ENCODE peak calls at places on chromosome 1, in four cellular contexts. One of them, this sample, is unnamed.
A peak's percentile ranks its signal among the peaks of the same experiment; 100 is the strongest.

GRCh38 chr1:230148194-230148581 is 81.2 kb downstream of the GALNT2 start:
- DNase-seq in HCT116: no peak
- DNase-seq in SK-N-SH: no peak
- DNase-seq in HepG2: no peak
- DNase-seq in this sample: no peak

GRCh38 chr1:194658090-194658439 is 1471.7 kb upstream of the B3GALT2 start:
- DNase-seq in HCT116: peak; percentile 42
- DNase-seq in SK-N-SH: no peak
- DNase-seq in HepG2: peak; percentile 4
- DNase-seq in this sample: no peak

GRCh38 chr1:68495532-68495931 is 1.4 kb downstream of the DEPDC1 start:
- DNase-seq in HCT116: no peak
- DNase-seq in SK-N-SH: peak; percentile 14
- DNase-seq in HepG2: no peak
- DNase-seq in this sample: peak; percentile 68

GRCh38 chr1:178870944-178871343 is at the start of gene ANGPTL1:
- DNase-seq in HCT116: no peak
- DNase-seq in SK-N-SH: no peak
- DNase-seq in HepG2: peak; percentile 88
- DNase-seq in this sample: no peak

GRCh38 chr1:19151537-19151936 is 58.5 kb downstream of the UBR4 start:
- DNase-seq in HCT116: no peak
- DNase-seq in SK-N-SH: no peak
- DNase-seq in HepG2: no peak
- DNase-seq in this sample: no peak

GRCh38 chr1:233393084-233393840 is 65.7 kb downstream of the MAP3K21 start:
- DNase-seq in HCT116: no peak
- DNase-seq in SK-N-SH: no peak
- DNase-seq in HepG2: no peak
- DNase-seq in this sample: no peak

GRCh38 chr1:110240476-110241210 is 30.5 kb downstream of the KCNC4 start:
- DNase-seq in HCT116: no peak
- DNase-seq in SK-N-SH: peak; percentile 53
- DNase-seq in HepG2: no peak
- DNase-seq in this sample: no peak

GRCh38 chr1:180611016-180611930 is 20.5 kb upstream of the XPR1 start:
- DNase-seq in HCT116: no peak
- DNase-seq in SK-N-SH: no peak
- DNase-seq in HepG2: no peak
- DNase-seq in this sample: no peak

GRCh38 chr1:100785399-100786082 is 66.0 kb downstream of the VCAM1 start:
- DNase-seq in HCT116: no peak
- DNase-seq in SK-N-SH: no peak
- DNase-seq in HepG2: no peak
- DNase-seq in this sample: no peak

GRCh38 chr1:201682964-201683363 is 144.0 kb downstream of the NAV1 start:
- DNase-seq in HCT116: no peak
- DNase-seq in SK-N-SH: no peak
- DNase-seq in HepG2: no peak
- DNase-seq in this sample: no peak

GRCh38 chr1:53083636-53084588 is 21.9 kb downstream of the PODN start:
- DNase-seq in HCT116: no peak
- DNase-seq in SK-N-SH: no peak
- DNase-seq in HepG2: no peak
- DNase-seq in this sample: no peak

GRCh38 chr1:79781261-79781660 is 774.7 kb upstream of the ADGRL4 start:
- DNase-seq in HCT116: no peak
- DNase-seq in SK-N-SH: no peak
- DNase-seq in HepG2: no peak
- DNase-seq in this sample: no peak

GRCh38 chr1:98210064-98210463 is 289.2 kb upstream of the DPYD start:
- DNase-seq in HCT116: no peak
- DNase-seq in SK-N-SH: no peak
- DNase-seq in HepG2: peak; percentile 13
- DNase-seq in this sample: no peak

GRCh38 chr1:27004471-27005165 is 8.0 kb downstream of the TENT5B start:
- DNase-seq in HCT116: no peak
- DNase-seq in SK-N-SH: peak; percentile 57
- DNase-seq in HepG2: no peak
- DNase-seq in this sample: no peak

GRCh38 chr1:205962821-205963221 is 19.6 kb upstream of the SLC26A9 start:
- DNase-seq in HCT116: no peak
- DNase-seq in SK-N-SH: no peak
- DNase-seq in HepG2: no peak
- DNase-seq in this sample: no peak

GRCh38 chr1:114671011-114671938 is 1.4 kb upstream of the DENND2C start:
- DNase-seq in HCT116: no peak
- DNase-seq in SK-N-SH: peak; percentile 29
- DNase-seq in HepG2: no peak
- DNase-seq in this sample: peak; percentile 12

GRCh38 chr1:110312188-110313121 is 26.7 kb upstream of the RBM15 start:
- DNase-seq in HCT116: peak; percentile 54
- DNase-seq in SK-N-SH: peak; percentile 77
- DNase-seq in HepG2: peak; percentile 59
- DNase-seq in this sample: peak; percentile 78

GRCh38 chr1:47940779-47941178 is 56.4 kb downstream of the TRABD2B start:
- DNase-seq in HCT116: no peak
- DNase-seq in SK-N-SH: no peak
- DNase-seq in HepG2: no peak
- DNase-seq in this sample: no peak
- TF ChIP-seq JUND in HCT116: no peak
- TF ChIP-seq JUND in SK-N-SH: no peak
- TF ChIP-seq JUND in HepG2: no peak
- TF ChIP-seq JUND in this sample: no peak

GRCh38 chr1:214864896-214865688 is 217.4 kb upstream of the KCNK2 start:
- DNase-seq in HCT116: no peak
- DNase-seq in SK-N-SH: no peak
- DNase-seq in HepG2: no peak
- DNase-seq in this sample: peak; percentile 19
- TF ChIP-seq JUND in HCT116: no peak
- TF ChIP-seq JUND in SK-N-SH: no peak
- TF ChIP-seq JUND in HepG2: no peak
- TF ChIP-seq JUND in this sample: no peak

DNA sequence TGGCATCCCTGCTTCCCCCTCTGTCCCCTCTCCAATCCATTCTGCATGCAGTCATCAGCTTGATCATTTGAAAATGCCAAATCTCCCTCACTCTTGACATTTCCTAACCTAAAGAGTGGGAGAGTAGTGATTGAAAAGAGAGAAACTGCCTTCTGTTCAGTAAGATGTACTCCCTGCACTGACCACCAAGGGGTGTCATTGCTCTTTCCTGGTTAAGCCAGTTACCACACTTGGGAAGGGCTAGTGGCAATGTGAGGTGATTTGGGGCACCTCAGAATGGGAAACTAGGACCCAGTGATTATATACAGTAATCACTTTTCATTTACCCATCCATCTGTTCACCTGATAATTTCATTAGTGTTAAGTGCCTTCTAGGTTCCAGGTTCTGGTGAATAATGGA is 6.9 kb upstream of the TMEM269 start:
- DNase-seq in HCT116: no peak
- DNase-seq in SK-N-SH: peak; percentile 75
- DNase-seq in HepG2: peak; percentile 40
- DNase-seq in this sample: peak; percentile 21
- TF ChIP-seq JUND in HCT116: no peak
- TF ChIP-seq JUND in SK-N-SH: no peak
- TF ChIP-seq JUND in HepG2: no peak
- TF ChIP-seq JUND in this sample: no peak

DNA sequence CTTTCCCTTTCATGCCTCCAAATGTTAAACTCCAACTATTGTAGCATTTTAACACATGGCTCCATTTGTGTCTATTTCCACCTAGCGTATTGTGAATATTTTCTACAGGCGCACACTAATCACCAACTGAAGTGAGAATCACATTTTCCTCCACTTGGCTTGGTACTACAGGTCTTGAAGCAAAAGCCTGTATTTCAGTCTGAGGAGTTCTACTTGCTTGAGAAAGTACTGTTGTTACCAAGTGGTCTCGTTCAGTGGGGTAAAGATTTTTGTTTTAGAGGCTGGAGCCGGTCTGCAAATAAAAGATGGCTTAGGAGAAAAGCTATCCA is 567 bp upstream of the PTBP2 start:
- DNase-seq in HCT116: no peak
- DNase-seq in SK-N-SH: no peak
- DNase-seq in HepG2: no peak
- DNase-seq in this sample: no peak
- TF ChIP-seq JUND in HCT116: no peak
- TF ChIP-seq JUND in SK-N-SH: no peak
- TF ChIP-seq JUND in HepG2: no peak
- TF ChIP-seq JUND in this sample: no peak

GRCh38 chr1:38585971-38586370 is 273.6 kb downstream of the RRAGC start:
- DNase-seq in HCT116: no peak
- DNase-seq in SK-N-SH: no peak
- DNase-seq in HepG2: no peak
- DNase-seq in this sample: no peak
- TF ChIP-seq JUND in HCT116: no peak
- TF ChIP-seq JUND in SK-N-SH: no peak
- TF ChIP-seq JUND in HepG2: no peak
- TF ChIP-seq JUND in this sample: no peak

GRCh38 chr1:245503548-245503947 is 348.8 kb downstream of the KIF26B start:
- DNase-seq in HCT116: no peak
- DNase-seq in SK-N-SH: no peak
- DNase-seq in HepG2: no peak
- DNase-seq in this sample: no peak
- TF ChIP-seq JUND in HCT116: no peak
- TF ChIP-seq JUND in SK-N-SH: no peak
- TF ChIP-seq JUND in HepG2: no peak
- TF ChIP-seq JUND in this sample: no peak

DNA sequence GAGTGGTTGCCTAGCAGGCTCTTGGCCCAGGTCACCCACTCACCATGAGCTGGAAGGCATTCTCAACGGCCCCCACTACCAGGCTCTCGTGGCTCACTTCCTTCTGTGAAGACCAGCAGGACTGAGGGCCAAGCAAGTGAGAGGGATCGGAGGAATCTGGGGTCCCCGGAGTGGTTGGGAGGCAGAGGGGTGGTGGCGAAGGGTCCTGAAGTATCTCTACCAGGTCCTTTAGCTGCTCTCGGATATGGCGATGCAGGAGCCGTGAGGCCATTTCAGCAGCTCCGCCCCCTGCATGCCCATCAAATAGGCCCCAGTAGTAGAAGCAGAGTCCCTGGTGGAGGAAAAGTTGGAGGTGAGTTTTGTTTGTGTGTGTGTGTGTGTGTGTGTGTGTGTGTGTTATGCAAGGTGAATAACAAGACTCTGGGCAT is 2.4 kb downstream of the PPM1J start:
- DNase-seq in HCT116: no peak
- DNase-seq in SK-N-SH: no peak
- DNase-seq in HepG2: no peak
- DNase-seq in this sample: no peak
- TF ChIP-seq JUND in HCT116: no peak
- TF ChIP-seq JUND in SK-N-SH: no peak
- TF ChIP-seq JUND in HepG2: no peak
- TF ChIP-seq JUND in this sample: no peak